ENCODE peak calls at places on chromosomes 6 and 20, in five cellular contexts. C is ovary, K is kidney glomerular epithelial cell, X is uterus, T is KG1. D is an unnamed sample.

GRCh38 chr6:14367296-14367695 is 249.7 kb downstream of the CD83 start:
- DNase-seq in C (no peak), K (no peak), X (no peak), T (no peak), D (no peak)

GRCh38 chr6:128731249-128732165 is 151.4 kb upstream of the LAMA2 start:
- DNase-seq in C (no peak), K (peak), X (no peak), T (no peak), D (peak)

GRCh38 chr6:139109558-139109957 is 25.3 kb upstream of the HECA start:
- DNase-seq in C (no peak), K (no peak), X (no peak), T (no peak), D (peak)

GRCh38 chr6:144346719-144347446 is 61.7 kb downstream of the UTRN start:
- DNase-seq in C (no peak), K (peak), X (no peak), T (no peak), D (no peak)

GRCh38 chr20:61803416-61803902 is 262.2 kb downstream of the TAF4 start:
- DNase-seq in C (no peak), K (no peak), X (no peak), T (no peak), D (no peak)

GRCh38 chr20:36315545-36316351 is 9.6 kb downstream of the DLGAP4 start:
- DNase-seq in C (no peak), K (no peak), X (no peak), T (no peak), D (no peak)

GRCh38 chr6:73739097-73739496 is 43.1 kb downstream of the CD109 start:
- DNase-seq in C (no peak), K (peak), X (no peak), T (peak), D (no peak)

GRCh38 chr20:18992418-18992817 is 178.8 kb downstream of the SCP2D1 start:
- DNase-seq in C (no peak), K (no peak), X (peak), T (no peak), D (no peak)

GRCh38 chr6:149456311-149457021 is 28.3 kb downstream of the ZC3H12D start:
- DNase-seq in C (peak), K (no peak), X (no peak), T (no peak), D (no peak)

GRCh38 chr6:125789576-125790402 is 971 bp upstream of the NCOA7 start:
- DNase-seq in C (peak), K (no peak), X (peak), T (peak), D (peak)

GRCh38 chr20:25720285-25720684 is 23.6 kb upstream of the ZNF337 start:
- DNase-seq in C (no peak), K (no peak), X (no peak), T (no peak), D (no peak)

GRCh38 chr20:33133616-33133941 is 34.4 kb upstream of the BPIFA2 start:
- DNase-seq in C (no peak), K (no peak), X (no peak), T (no peak), D (no peak)

GRCh38 chr20:25005220-25005619 is 12.7 kb upstream of the APMAP start:
- DNase-seq in C (no peak), K (peak), X (peak), T (no peak), D (no peak)

GRCh38 chr6:7813704-7814103 is 87.8 kb downstream of the BMP6 start:
- DNase-seq in C (no peak), K (no peak), X (no peak), T (no peak), D (no peak)

GRCh38 chr6:47308674-47309325 is 905 bp downstream of the TNFRSF21 start:
- DNase-seq in C (peak), K (no peak), X (peak), T (peak), D (peak)

GRCh38 chr6:105318660-105319059 is 84.2 kb downstream of the PREP start:
- DNase-seq in C (no peak), K (no peak), X (no peak), T (no peak), D (no peak)

GRCh38 chr6:154127638-154128037 is 88.6 kb downstream of the OPRM1 start:
- DNase-seq in C (no peak), K (no peak), X (no peak), T (no peak), D (peak)

GRCh38 chr20:37941332-37941731 is 38.4 kb downstream of the VSTM2L start:
- DNase-seq in C (no peak), K (no peak), X (no peak), T (no peak), D (no peak)

GRCh38 chr6:43772571-43773049 is 2.6 kb downstream of the VEGFA start:
- DNase-seq in C (peak), K (no peak), X (no peak), T (no peak), D (peak)

GRCh38 chr6:44559486-44560270 is 172.2 kb downstream of the CDC5L start:
- DNase-seq in C (no peak), K (no peak), X (no peak), T (no peak), D (no peak)

GRCh38 chr20:51902933-51903332 is 100.6 kb upstream of the SALL4 start:
- DNase-seq in C (no peak), K (no peak), X (no peak), T (no peak), D (no peak)

D was measured in BE2C.